ENCODE peak calls at places on chromosomes 6 and 20, in seven cellular contexts. N is HCT116, D is suprapubic skin, T is prostate gland, O is esophagus muscularis mucosa, F is GM12878, U is HepG2. B is an unnamed sample.

GRCh38 chr6:8552023-8552422 is 116.7 kb upstream of the SLC35B3 start:
- DNase-seq in O (no peak), U (no peak), T (no peak), N (no peak), D (no peak), F (no peak), B (no peak)

GRCh38 chr6:4396032-4396431 is 260.7 kb upstream of the ECI2 start:
- DNase-seq in U (no peak), F (no peak), O (no peak), D (no peak), T (no peak), N (no peak), B (no peak)

GRCh38 chr20:47392015-47392720 is 35.7 kb upstream of the ZMYND8 start:
- DNase-seq in T (no peak), D (no peak), O (no peak), N (peak), U (peak), F (no peak), B (no peak)

GRCh38 chr20:2303693-2304092 is 7.9 kb downstream of the TGM3 start:
- DNase-seq in O (no peak), D (no peak), T (no peak), U (no peak), F (no peak), N (no peak), B (no peak)

GRCh38 chr6:111468329-111469012 is 14.5 kb downstream of the REV3L start:
- DNase-seq in N (no peak), T (no peak), O (no peak), D (no peak), F (no peak), U (no peak), B (no peak)

GRCh38 chr20:57401565-57401918 is 10.3 kb downstream of the RBM38 start:
- DNase-seq in O (no peak), F (no peak), D (no peak), N (no peak), T (no peak), U (no peak), B (no peak)

GRCh38 chr6:36333889-36334288 is 2.8 kb downstream of the BNIP5 start:
- DNase-seq in D (no peak), N (no peak), O (no peak), F (no peak), U (no peak), T (no peak), B (no peak)

GRCh38 chr6:123189805-123190204 is 193.8 kb downstream of the CLVS2 start:
- DNase-seq in T (no peak), F (no peak), U (no peak), O (no peak), N (no peak), D (no peak), B (no peak)

GRCh38 chr20:53579581-53580375 is 13.9 kb downstream of the ZNF217 start:
- DNase-seq in U (peak), O (no peak), N (no peak), D (no peak), F (no peak), T (peak), B (no peak)

GRCh38 chr6:45563092-45563491 is 185.4 kb upstream of the SUPT3H start:
- DNase-seq in F (no peak), O (peak), D (no peak), U (no peak), T (no peak), N (no peak), B (peak)

GRCh38 chr6:121436966-121437756 is 1.7 kb downstream of the GJA1 start:
- DNase-seq in T (peak), D (no peak), O (no peak), N (no peak), F (no peak), U (no peak), B (no peak)

GRCh38 chr6:44039839-44040350 is 87.4 kb downstream of the MRPL14 start:
- DNase-seq in U (no peak), T (no peak), D (no peak), O (no peak), F (no peak), N (no peak), B (no peak)

GRCh38 chr6:152313542-152314482 is 323.4 kb downstream of the SYNE1 start:
- DNase-seq in D (no peak), O (peak), U (peak), T (no peak), F (no peak), N (no peak), B (no peak)

GRCh38 chr20:25553819-25554296 is 31.5 kb downstream of the NINL start:
- DNase-seq in T (no peak), U (peak), F (no peak), N (no peak), O (no peak), D (no peak), B (no peak)

GRCh38 chr20:13259921-13260320 is 38.8 kb downstream of the ISM1 start:
- DNase-seq in T (no peak), D (no peak), U (no peak), N (no peak), F (no peak), O (no peak), B (no peak)

GRCh38 chr6:3204921-3205320 is 22.5 kb downstream of the TUBB2B start:
- DNase-seq in N (no peak), F (no peak), U (no peak), T (no peak), O (no peak), D (no peak), B (no peak)

GRCh38 chr6:116941727-116942126 is 64.7 kb downstream of the RFX6 start:
- DNase-seq in F (no peak), T (no peak), O (no peak), D (no peak), U (no peak), N (no peak), B (no peak)
- TF ChIP-seq CTCF in F (no peak), T (no peak), O (no peak), D (no peak), U (peak), N (peak), B (no peak)

DNA sequence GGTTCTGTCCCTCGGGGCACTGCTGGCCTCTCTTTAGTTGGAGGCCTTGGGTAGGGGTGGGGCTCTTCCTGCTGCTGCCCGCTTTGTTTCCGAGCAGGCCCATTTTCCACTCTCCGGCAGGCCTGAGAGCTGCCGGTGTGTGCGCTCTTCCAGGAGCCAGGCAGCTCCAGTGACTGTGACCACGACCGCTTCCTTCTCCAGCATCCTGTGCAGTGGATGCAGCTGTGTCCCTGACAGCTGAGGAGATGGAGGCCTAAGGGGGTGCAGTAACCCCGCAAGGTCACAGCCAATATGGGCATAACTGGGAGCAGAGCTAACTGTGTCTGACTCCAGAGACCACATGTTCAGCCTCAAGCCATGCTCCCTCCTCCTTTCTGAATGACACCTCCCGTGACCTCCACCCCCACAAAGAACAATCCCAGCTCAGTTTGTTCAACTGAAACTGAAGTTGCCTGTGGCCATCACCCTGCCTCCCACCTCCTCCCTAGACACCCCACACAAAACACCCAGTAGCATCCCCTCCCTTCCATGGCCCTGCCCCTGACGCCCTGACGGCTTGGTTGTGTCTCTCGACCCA is 28.0 kb downstream of the SPATA2 start:
- DNase-seq in T (no peak), D (no peak), N (no peak), F (no peak), U (no peak), O (no peak), B (no peak)
- TF ChIP-seq POLR2AphosphoS5 in T (no peak), D (no peak), N (no peak), F (no peak), U (no peak), O (no peak), B (no peak)

DNA sequence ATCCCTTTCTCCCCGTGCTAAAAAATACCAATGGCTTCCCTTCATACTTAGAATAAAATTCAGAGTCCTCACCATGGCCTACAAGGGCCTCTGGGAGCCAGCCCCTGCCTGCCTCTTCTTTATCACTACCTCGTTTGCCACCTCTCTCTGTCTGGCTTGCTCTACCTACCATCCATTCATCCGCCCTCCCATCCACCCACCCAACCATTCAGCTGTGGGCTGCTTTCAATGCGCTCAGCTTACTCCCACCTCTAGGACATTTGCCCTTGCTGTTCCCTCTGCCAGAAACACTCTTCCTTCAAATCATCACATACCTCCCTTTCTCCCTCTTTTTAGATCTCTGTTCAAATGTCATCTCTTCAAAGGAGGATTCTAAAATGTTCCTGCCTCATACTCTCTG is 44.4 kb downstream of the PACSIN1 start:
- DNase-seq in O (no peak), N (no peak), D (no peak), F (no peak), T (no peak), U (no peak), B (no peak)
- TF ChIP-seq POLR2A in O (no peak), N (no peak), D (no peak), F (no peak), T (no peak), U (no peak), B (no peak)

DNA sequence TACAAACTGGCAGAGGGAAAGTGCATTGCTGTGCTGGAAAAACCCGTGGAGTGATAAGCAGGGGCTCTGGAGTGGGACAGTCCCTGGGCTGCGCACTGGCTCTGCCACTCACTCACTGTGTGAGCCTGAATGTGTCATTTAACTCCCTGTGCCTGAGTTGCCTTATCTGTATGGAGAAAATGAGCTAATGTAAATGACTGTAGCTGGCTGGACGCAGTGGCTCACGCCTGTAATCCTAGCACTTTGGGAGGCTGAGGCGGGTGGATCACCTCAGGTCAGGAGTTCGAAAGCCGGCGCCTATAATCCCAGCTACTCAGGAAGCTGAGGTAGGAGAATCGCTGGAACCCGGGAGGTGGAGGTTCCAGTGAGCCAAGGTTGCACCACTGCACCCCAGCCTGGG is 18.4 kb upstream of the RPN2 start:
- DNase-seq in N (no peak), F (no peak), D (no peak), T (no peak), U (no peak), O (no peak), B (no peak)
- TF ChIP-seq CTCF in N (no peak), F (no peak), D (no peak), T (no peak), U (no peak), O (no peak), B (no peak)

DNA sequence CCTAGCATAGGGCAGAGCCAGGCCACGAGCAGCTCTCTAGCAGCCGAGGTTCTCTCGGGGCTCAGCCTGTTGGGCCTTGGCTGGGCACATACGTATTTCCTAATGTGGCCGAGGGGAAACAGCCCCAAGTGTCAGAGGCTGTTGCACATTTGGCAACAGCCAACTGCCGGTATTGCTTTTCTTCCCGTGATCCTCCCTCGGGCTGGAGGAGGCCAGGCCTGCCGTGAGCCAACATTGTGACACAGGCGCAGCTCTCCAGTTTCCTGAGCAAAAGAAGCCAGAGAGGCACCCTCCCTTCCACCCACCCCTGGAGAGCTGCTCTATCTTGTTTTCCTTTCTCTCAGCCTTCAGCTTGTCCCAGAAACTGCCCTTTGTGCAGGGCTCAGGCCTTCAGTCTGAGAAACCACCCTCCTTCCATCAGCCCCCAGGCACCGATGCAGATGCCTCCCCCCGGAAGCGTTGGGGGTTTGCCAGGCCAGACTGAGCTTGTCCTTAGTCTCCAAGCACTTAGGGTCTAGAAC is 5.1 kb upstream of the BPI start:
- DNase-seq in T (peak), D (peak), O (no peak), N (no peak), U (no peak), F (no peak), B (no peak)
- TF ChIP-seq POLR2AphosphoS5 in T (peak), D (peak), O (peak), N (no peak), U (no peak), F (no peak), B (peak)

GRCh38 chr20:62121776-62122658 is at the start of gene LSM14B:
- DNase-seq in U (peak), N (peak), O (peak), F (peak), D (peak), T (peak), B (no peak)
- TF ChIP-seq POLR2A in U (peak), N (peak), O (no peak), F (peak), D (no peak), T (peak), B (peak)

GRCh38 chr20:59526242-59527225 is 77.8 kb upstream of the PHACTR3 start:
- DNase-seq in F (no peak), D (no peak), O (no peak), N (no peak), T (no peak), U (peak), B (no peak)
- TF ChIP-seq CTCF in F (peak), D (no peak), O (no peak), N (peak), T (no peak), U (peak), B (no peak)

B was measured in vagina.